ENCODE peak calls at places on chromosomes 11 and 22, in six cellular contexts. S is heart left ventricle, P is GM23248, N is astrocyte, V is heart right ventricle, J is tibial artery. B is an unnamed sample. For H3K27me3 and H3K36me3, the result is how much of the 10 kb centered on the place peaks cover.

GRCh38 chr11:117881217-117881616 is 4.8 kb upstream of the FXYD6 start:
- DNase-seq in V (no peak), J (no peak), S (no peak), N (no peak), P (no peak), B (no peak)

GRCh38 chr22:29988719-29989118 is 91.5 kb upstream of the HORMAD2 start:
- DNase-seq in V (no peak), S (no peak), J (no peak), P (no peak), N (no peak), B (no peak)

GRCh38 chr11:75352417-75353206 is 1.2 kb upstream of the ARRB1 start:
- DNase-seq in S (no peak), V (no peak), P (peak), N (no peak), J (peak), B (no peak)

GRCh38 chr11:126834149-126834548 is 166.4 kb downstream of the KIRREL3 start:
- DNase-seq in P (peak), S (no peak), J (no peak), V (no peak), N (peak), B (no peak)

GRCh38 chr11:91299980-91300379 is 924.6 kb upstream of the FAT3 start:
- DNase-seq in J (no peak), P (no peak), S (no peak), N (peak), V (no peak), B (no peak)

GRCh38 chr11:90919332-90919731 is 696.5 kb upstream of the CHORDC1 start:
- DNase-seq in V (no peak), S (no peak), P (no peak), J (no peak), N (no peak), B (no peak)

GRCh38 chr22:37544955-37545702 is 15.2 kb upstream of the CDC42EP1 start:
- DNase-seq in S (peak), J (peak), V (peak), P (peak), N (no peak), B (no peak)

GRCh38 chr11:9752091-9752490 is 88.2 kb downstream of the SWAP70 start:
- DNase-seq in N (peak), J (no peak), S (no peak), P (peak), V (no peak), B (no peak)

GRCh38 chr11:74936087-74936486 is 12.8 kb downstream of the XRRA1 start:
- DNase-seq in P (no peak), N (no peak), J (no peak), V (no peak), S (no peak), B (no peak)

GRCh38 chr11:112784323-112785073 is 176.7 kb upstream of the NCAM1 start:
- DNase-seq in N (peak), V (peak), S (peak), P (peak), J (peak), B (peak)

GRCh38 chr11:15941206-15941770 is 415.1 kb downstream of the SOX6 start:
- DNase-seq in J (no peak), P (peak), S (peak), V (no peak), N (peak), B (peak)

GRCh38 chr11:17751558-17751957 is 17.0 kb downstream of the KCNC1 start:
- DNase-seq in P (no peak), J (no peak), S (no peak), N (no peak), V (no peak), B (no peak)

GRCh38 chr22:43008509-43008908 is 6.4 kb downstream of the PACSIN2 start:
- DNase-seq in J (peak), S (no peak), N (no peak), V (no peak), P (peak), B (peak)

GRCh38 chr11:8282621-8283509 is 19.2 kb upstream of the LMO1 start:
- DNase-seq in V (no peak), N (no peak), S (peak), J (peak), P (no peak), B (peak)

GRCh38 chr11:84549221-84549620 is 1077.9 kb downstream of the DLG2 start:
- DNase-seq in J (no peak), V (no peak), N (peak), P (peak), S (no peak), B (no peak)

GRCh38 chr11:19931141-19931767 is 218.6 kb downstream of the NAV2 start:
- DNase-seq in S (no peak), N (peak), J (no peak), P (peak), V (no peak), B (no peak)

GRCh38 chr11:38718659-38719058 is 2120.6 kb upstream of the RAG2 start:
- DNase-seq in N (peak), V (no peak), P (no peak), S (no peak), J (no peak), B (no peak)

GRCh38 chr11:63998558-63999348 is 12.5 kb downstream of the OTUB1 start:
- DNase-seq in N (no peak), J (no peak), S (no peak), V (no peak), P (no peak), B (no peak)

GRCh38 chr22:23608583-23608982 is 23.5 kb downstream of the DRICH1 start:
- DNase-seq in S (no peak), N (peak), J (no peak), P (peak), V (no peak), B (no peak)

GRCh38 chr11:57781529-57781943 is 19.9 kb downstream of the CTNND1 start:
- DNase-seq in N (no peak), S (peak), P (no peak), V (peak), J (peak), B (no peak)

GRCh38 chr11:34640050-34640971 is 19.4 kb downstream of the EHF start:
- DNase-seq in V (no peak), N (no peak), S (no peak), P (no peak), J (no peak), B (no peak)

GRCh38 chr11:68312117-68312779 is at the start of gene LRP5:
- DNase-seq in J (no peak), N (no peak), S (no peak), P (peak), V (no peak), B (no peak)

GRCh38 chr22:30325724-30326703 is 727 bp downstream of the TBC1D10A start:
- DNase-seq in P (peak), N (no peak), J (peak), V (peak), S (peak), B (peak)

GRCh38 chr11:96141649-96142048 is 201.3 kb downstream of the MAML2 start:
- DNase-seq in P (no peak), N (no peak), J (no peak), V (no peak), S (no peak), B (no peak)

GRCh38 chr11:11973361-11973800 is 35.0 kb downstream of the DKK3 start:
- DNase-seq in P (peak), N (peak), S (peak), J (peak), V (peak), B (peak)

GRCh38 chr22:24148586-24148985 is 32.7 kb upstream of the SUSD2 start:
- DNase-seq in J (no peak), S (no peak), P (no peak), N (no peak), V (no peak), B (no peak)

GRCh38 chr11:76682681-76683080 is 12.1 kb upstream of the LRRC32 start:
- DNase-seq in N (no peak), J (no peak), V (no peak), S (no peak), P (no peak), B (no peak)

GRCh38 chr11:66131937-66132632 is 62.0 kb downstream of the PACS1 start:
- DNase-seq in P (no peak), N (no peak), J (no peak), S (no peak), V (no peak), B (no peak)

GRCh38 chr22:45192701-45193187 is 29.0 kb downstream of the NUP50 start:
- DNase-seq in P (no peak), J (no peak), N (no peak), V (no peak), S (no peak), B (peak)

GRCh38 chr11:107018902-107019493 is 722 bp upstream of the GUCY1A2 start:
- DNase-seq in V (peak), N (peak), J (peak), P (peak), S (peak), B (peak)

GRCh38 chr11:125846188-125846587 is 13.1 kb downstream of the PATE4 start:
- DNase-seq in S (no peak), N (no peak), P (no peak), V (no peak), J (no peak), B (no peak)

GRCh38 chr11:94876645-94877445 is 96.5 kb downstream of the CWC15 start:
- DNase-seq in J (peak), P (peak), S (peak), V (peak), N (peak), B (peak)

GRCh38 chr22:44799077-44799931 is 46.9 kb downstream of the ARHGAP8 start:
- DNase-seq in J (no peak), V (no peak), P (no peak), N (no peak), S (no peak), B (no peak)

GRCh38 chr11:76843916-76844315 is 16.8 kb upstream of the ACER3 start:
- DNase-seq in V (no peak), S (no peak), J (no peak), N (no peak), P (no peak), B (no peak)

DNA sequence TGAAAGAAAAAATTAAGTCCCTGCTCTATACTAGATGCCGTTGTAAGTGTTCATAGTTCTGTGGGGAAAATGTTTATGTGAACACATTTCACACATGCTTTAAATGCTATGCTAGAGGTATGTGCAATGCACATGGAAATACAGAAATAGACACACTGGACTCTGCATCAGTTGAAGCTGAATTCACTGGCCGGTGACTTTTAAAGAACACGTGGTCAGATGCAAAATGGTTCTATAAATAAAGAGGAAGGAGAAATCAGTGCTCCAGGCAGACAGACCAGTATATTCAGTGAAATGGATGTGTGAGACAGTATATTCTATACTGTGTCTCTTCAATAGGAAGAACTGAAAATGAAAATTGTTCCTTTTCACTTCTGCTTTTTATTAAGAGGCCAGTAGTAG is 29.9 kb downstream of the TRPC6 start:
- DNase-seq in S (no peak), J (no peak), P (no peak), V (no peak), N (no peak), B (no peak)
- H3K27me3 ChIP-seq in S (under half), J (under half), P (under half), V (under half), N (under half), B (under half)

DNA sequence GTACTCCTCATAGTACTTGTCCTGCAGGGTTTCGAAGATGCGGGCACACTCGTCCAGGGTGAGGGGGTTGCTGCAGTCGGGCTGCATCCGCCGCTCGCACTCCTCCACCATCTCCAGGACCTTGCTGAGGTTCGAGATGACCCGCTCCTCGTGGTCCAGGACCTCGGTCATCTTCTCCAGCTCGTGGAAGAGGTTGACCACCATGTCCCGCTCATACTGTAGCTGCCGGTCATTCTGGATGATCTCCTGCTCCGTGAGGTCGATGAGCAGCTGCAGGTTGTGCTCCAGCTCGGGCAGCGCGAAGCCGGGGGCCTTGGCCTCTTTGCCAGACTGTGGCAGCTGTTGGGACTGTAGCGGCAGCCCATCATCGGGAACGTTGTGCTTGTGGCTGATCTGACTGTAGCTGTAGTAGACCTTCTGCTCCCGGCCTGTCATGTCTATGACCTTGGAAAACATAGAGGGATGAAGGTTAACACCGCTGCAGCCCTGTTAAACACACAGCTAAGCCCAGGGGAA is 13.0 kb downstream of the TFIP11 start:
- DNase-seq in V (no peak), N (no peak), J (no peak), P (no peak), S (no peak), B (no peak)
- H3K36me3 ChIP-seq in V (half or more), N (half or more), J (half or more), P (half or more), S (half or more), B (half or more)

GRCh38 chr11:13011366-13012036 is 2.4 kb downstream of the RASSF10 start:
- DNase-seq in P (no peak), S (no peak), N (no peak), V (no peak), J (no peak), B (no peak)
- H3K27me3 ChIP-seq in P (half or more), S (under half), N (half or more), V (half or more), J (under half), B (under half)

GRCh38 chr11:103946793-103947565 is 89.5 kb upstream of the DDI1 start:
- DNase-seq in N (no peak), P (peak), V (no peak), S (no peak), J (no peak), B (no peak)
- H3K36me3 ChIP-seq in N (under half), P (under half), V (under half), S (under half), J (under half), B (under half)

DNA sequence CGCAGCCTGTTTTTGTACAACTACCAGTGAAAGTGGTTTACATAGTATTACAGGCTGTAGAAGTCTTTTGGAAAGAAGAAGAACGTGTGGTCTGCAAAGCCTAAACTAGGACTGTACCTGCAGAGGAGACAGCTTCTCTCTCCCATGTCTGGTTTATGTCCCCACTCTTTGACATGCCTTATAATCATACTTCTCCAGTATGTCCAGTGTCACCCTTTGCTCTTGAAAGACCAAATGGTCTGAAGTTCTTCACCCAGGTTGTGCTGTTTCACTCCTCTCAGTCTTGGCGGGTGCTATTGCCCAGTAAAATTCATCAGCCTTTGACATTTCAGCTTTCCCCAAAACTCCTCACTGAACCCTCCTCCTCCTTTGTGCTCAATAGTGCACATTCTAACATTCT is 676.0 kb upstream of the TENM4 start:
- DNase-seq in S (no peak), N (no peak), P (no peak), V (no peak), J (no peak), B (no peak)
- H3K27me3 ChIP-seq in S (under half), N (under half), P (under half), V (under half), J (under half), B (under half)

DNA sequence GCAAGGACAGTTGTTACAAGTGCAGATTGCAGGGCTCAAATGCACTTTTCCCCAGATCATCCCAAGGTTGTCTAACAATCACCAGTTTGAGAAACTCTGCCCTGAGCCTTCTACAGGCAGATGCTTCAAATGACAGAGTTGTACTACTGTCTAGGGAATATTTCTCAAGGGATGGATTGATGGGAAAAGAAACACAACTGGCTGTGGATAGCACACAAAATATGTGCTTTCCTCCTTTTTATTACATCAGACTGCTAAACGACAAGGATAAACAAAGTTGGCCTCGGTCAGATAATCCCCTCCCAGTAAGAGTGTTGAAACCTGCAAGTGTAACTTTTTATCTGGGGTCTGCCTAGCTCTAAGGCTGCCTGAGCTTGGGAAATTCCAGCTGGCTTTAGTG is 46.6 kb upstream of the SORL1-AS1 start:
- DNase-seq in P (no peak), J (no peak), S (no peak), N (no peak), V (no peak), B (no peak)
- H3K36me3 ChIP-seq in P (under half), J (under half), S (under half), N (under half), V (under half), B (under half)

DNA sequence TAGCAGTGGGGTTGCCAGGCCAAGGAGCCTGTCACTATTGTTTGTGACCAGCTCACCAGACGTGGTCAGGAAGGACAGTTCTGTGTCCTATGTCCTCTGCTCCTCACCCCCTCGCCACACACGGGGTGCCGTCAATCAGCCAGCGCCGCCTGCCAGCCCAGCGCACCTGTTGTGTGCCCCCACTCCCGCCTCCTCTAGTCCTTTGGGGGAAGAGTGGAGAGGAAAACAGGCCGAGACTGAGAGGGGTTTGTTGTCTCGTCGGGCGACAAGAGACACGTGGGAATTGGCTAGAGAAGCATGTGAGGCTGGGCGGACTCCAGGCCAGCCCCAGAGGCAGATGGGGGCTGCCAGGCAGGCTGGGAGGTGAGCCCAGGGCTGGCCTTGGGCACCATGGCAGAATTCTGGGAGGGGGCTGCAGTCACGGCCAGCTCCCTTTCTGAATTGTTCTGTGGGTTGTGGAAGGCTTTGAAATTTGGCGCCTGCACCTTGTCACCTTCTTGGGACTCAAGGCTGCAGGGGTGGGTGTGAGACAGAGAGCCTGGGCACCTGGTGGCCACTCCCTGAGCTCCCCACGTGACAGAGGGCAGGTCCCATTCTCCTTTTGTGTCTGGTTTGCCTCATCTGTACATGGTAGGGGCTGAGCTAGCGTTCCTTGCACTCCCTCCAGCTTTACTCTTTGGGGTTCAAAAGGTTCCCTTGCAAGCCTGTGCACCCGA is 3.1 kb upstream of the KCNQ1OT1 start:
- DNase-seq in J (no peak), S (no peak), N (no peak), P (no peak), V (no peak), B (peak)
- H3K27me3 ChIP-seq in J (under half), S (under half), N (under half), P (under half), V (under half), B (under half)

DNA sequence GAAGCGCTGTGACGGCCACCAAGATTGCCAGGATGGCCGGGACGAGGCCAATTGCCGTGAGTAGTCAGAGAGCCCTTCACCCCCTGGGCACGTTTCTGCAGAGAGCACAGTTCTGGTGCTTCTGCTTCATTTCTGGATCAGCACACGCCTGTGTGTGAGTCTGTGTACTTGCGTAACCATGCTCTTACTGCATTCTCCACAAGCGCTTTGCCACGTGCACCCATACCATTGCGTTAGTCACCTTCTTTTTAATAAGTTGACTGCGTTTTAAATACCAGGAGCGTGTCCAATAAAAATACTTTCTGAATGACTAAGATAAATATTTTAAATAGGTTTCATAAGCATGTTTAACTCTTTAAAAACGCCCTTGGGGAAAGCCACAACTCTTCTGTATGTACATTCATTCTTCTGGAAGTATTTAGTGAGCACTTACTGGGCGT is 143.0 kb upstream of the SORL1-AS1 start:
- DNase-seq in P (peak), V (no peak), N (peak), J (peak), S (no peak), B (no peak)
- H3K36me3 ChIP-seq in P (under half), V (under half), N (under half), J (under half), S (under half), B (under half)

GRCh38 chr22:19753090-19753842 is 7.3 kb upstream of the TBX1 start:
- DNase-seq in S (no peak), J (no peak), V (no peak), N (no peak), P (no peak), B (no peak)

GRCh38 chr22:19755722-19756287 is 4.8 kb upstream of the TBX1 start:
- DNase-seq in J (no peak), P (no peak), S (no peak), N (no peak), V (no peak), B (no peak)

GRCh38 chr22:19755145-19755710 is 5.3 kb upstream of the TBX1 start:
- DNase-seq in N (no peak), V (no peak), P (no peak), S (no peak), J (no peak), B (no peak)

GRCh38 chr22:19753996-19754700 is 6.4 kb upstream of the TBX1 start:
- DNase-seq in N (no peak), P (no peak), V (no peak), S (no peak), J (no peak), B (no peak)

DNA sequence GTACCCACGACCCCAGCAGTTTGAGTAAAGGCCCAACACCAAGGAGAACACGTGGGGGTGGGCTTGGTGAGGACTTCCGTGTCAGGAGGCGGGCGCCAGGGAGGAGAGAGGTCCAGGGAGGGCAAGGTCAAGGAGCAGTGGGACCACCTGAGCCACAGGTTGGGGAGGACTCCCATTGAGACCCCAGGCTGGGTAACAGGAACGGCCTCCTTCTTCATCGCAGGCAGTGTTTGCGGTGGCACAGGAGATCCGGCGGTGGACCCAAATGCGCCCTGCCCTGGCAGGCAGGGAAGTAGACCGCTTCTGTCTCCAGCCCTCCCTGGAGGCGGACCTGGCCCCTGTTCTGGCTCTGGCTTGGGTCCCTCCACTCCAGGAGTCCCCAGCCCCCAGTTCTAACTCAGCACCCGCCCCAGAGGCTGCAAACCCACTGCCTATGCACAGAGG is 5.9 kb upstream of the TBX1 start:
- DNase-seq in P (no peak), S (no peak), N (no peak), V (no peak), J (no peak), B (no peak)
- H3K27me3 ChIP-seq in P (under half), S (half or more), N (half or more), V (half or more), J (under half), B (under half)

B was measured in psoas muscle.